ENCODE peak calls at places on chromosomes 4 and X, in seven cellular contexts. Y, Z, C, S, M, O and H are unnamed samples.

GRCh38 chr4:3670521-3671519 is 95.4 kb upstream of the ADRA2C start:
- DNase-seq in Y (no peak), Z (no peak), C (no peak), S (no peak), M (no peak), O (no peak), H (no peak)

GRCh38 chr4:98961770-98962169 is 32.8 kb upstream of the EIF4E start:
- DNase-seq in Y (no peak), Z (no peak), C (no peak), S (no peak), M (no peak), O (no peak), H (no peak)

GRCh38 chrX:133792198-133792953 is 193.0 kb downstream of the GPC3 start:
- DNase-seq in Y (peak; percentile 75), Z (peak; percentile 1), C (peak; percentile 76), S (peak; percentile 67), M (peak; percentile 35), O (peak; percentile 73), H (peak; percentile 72)

GRCh38 chr4:183348706-183349659 is 26.8 kb upstream of the CLDN24 start:
- DNase-seq in Y (peak; percentile 85), Z (no peak), C (no peak), S (no peak), M (no peak), O (no peak), H (no peak)

GRCh38 chr4:184746532-184746870 is 12.6 kb upstream of the CENPU start:
- DNase-seq in Y (peak; percentile 80), Z (no peak), C (no peak), S (peak; percentile 84), M (no peak), O (no peak), H (peak; percentile 36)

GRCh38 chr4:8857682-8858187 is 13.9 kb downstream of the HMX1 start:
- DNase-seq in Y (no peak), Z (no peak), C (no peak), S (no peak), M (no peak), O (no peak), H (no peak)

GRCh38 chr4:54986095-54986846 is 139.1 kb downstream of the KDR start:
- DNase-seq in Y (no peak), Z (no peak), C (no peak), S (no peak), M (no peak), O (no peak), H (no peak)

GRCh38 chrX:149504226-149504914 is 736 bp downstream of the IDS start:
- DNase-seq in Y (no peak), Z (peak; percentile 28), C (no peak), S (no peak), M (no peak), O (peak; percentile 54), H (no peak)

GRCh38 chr4:89915937-89916336 is 21.3 kb downstream of the MMRN1 start:
- DNase-seq in Y (no peak), Z (no peak), C (no peak), S (no peak), M (no peak), O (no peak), H (no peak)